ENCODE peak calls at places on chromosomes 7 and 10, in six cellular contexts. X is activated naive CD8-positive, alpha-beta T cell treated with anti-CD3 and anti-CD28 coated beads, Interleukin-2, amount 50 U/mL, for 16 hours; C is HEK293T; O is HTR-8/SVneo; B is globus pallidus; K is HuH-7.5. A is an unnamed sample.
A peak's percentile ranks its signal among the peaks of the same experiment; 100 is the strongest.

GRCh38 chr10:70982443-70982842 is 94.1 kb upstream of the PCBD1 start:
- DNase-seq in X (no peak), C (no peak), O (no peak), B (no peak), K (no peak), A (no peak)

GRCh38 chr7:28020302-28020940 is 160.2 kb downstream of the JAZF1 start:
- DNase-seq in X (no peak), C (peak; percentile 84), O (peak; percentile 84), B (peak; percentile 87), K (peak; percentile 68), A (peak; percentile 66)

GRCh38 chr10:122239578-122240257 is 31.4 kb upstream of the BTBD16 start:
- DNase-seq in X (no peak), C (no peak), O (no peak), B (no peak), K (no peak), A (no peak)

GRCh38 chr10:30645340-30645827 is 15.8 kb upstream of the LYZL2 start:
- DNase-seq in X (no peak), C (peak; percentile 6), O (no peak), B (no peak), K (no peak), A (peak; percentile 9)

GRCh38 chr10:3692331-3692860 is 92.6 kb downstream of the KLF6 start:
- DNase-seq in X (no peak), C (no peak), O (no peak), B (no peak), K (no peak), A (no peak)

GRCh38 chr7:140542226-140542625 is 62.9 kb upstream of the MKRN1 start:
- DNase-seq in X (no peak), C (no peak), O (peak; percentile 36), B (no peak), K (no peak), A (no peak)

GRCh38 chr10:18719811-18720210 is 60.6 kb downstream of the ARL5B start:
- DNase-seq in X (no peak), C (no peak), O (no peak), B (no peak), K (no peak), A (no peak)

GRCh38 chr7:94696981-94697670 is 41.2 kb upstream of the SGCE start:
- DNase-seq in X (no peak), C (no peak), O (peak; percentile 21), B (no peak), K (peak; percentile 16), A (peak; percentile 76)

GRCh38 chr10:77007836-77008235 is 629.8 kb downstream of the KCNMA1 start:
- DNase-seq in X (no peak), C (no peak), O (no peak), B (no peak), K (no peak), A (no peak)

GRCh38 chr7:150941351-150941982 is 36.7 kb downstream of the KCNH2 start:
- DNase-seq in X (no peak), C (no peak), O (no peak), B (no peak), K (no peak), A (no peak)

GRCh38 chr10:63634488-63635090 is 113.4 kb downstream of the REEP3 start:
- DNase-seq in X (no peak), C (no peak), O (no peak), B (no peak), K (no peak), A (no peak)

GRCh38 chr7:126778101-126778500 is 474.6 kb downstream of the GRM8 start:
- DNase-seq in X (no peak), C (no peak), O (no peak), B (no peak), K (no peak), A (no peak)

GRCh38 chr10:84114088-84114667 is 25.1 kb upstream of the GHITM start:
- DNase-seq in X (no peak), C (no peak), O (no peak), B (no peak), K (no peak), A (peak; percentile 15)

GRCh38 chr7:90209776-90210175 is 1.8 kb upstream of the STEAP2 start:
- DNase-seq in X (no peak), C (no peak), O (no peak), B (no peak), K (no peak), A (no peak)

GRCh38 chr7:7157887-7158271 is 24.5 kb upstream of the C1GALT1 start:
- DNase-seq in X (no peak), C (no peak), O (no peak), B (no peak), K (no peak), A (no peak)

GRCh38 chr10:107800061-107800460 is 635.6 kb upstream of the SORCS1 start:
- DNase-seq in X (no peak), C (no peak), O (no peak), B (no peak), K (no peak), A (no peak)

GRCh38 chr7:27110163-27110976 is 7.9 kb upstream of the HOXA2 start:
- DNase-seq in X (no peak), C (peak; percentile 79), O (peak; percentile 83), B (no peak), K (no peak), A (no peak)

GRCh38 chr7:28682811-28683210 is 270.5 kb downstream of the CREB5 start:
- DNase-seq in X (no peak), C (no peak), O (no peak), B (no peak), K (no peak), A (no peak)

GRCh38 chr7:41817386-41817785 is 114.5 kb upstream of the INHBA start:
- DNase-seq in X (no peak), C (no peak), O (no peak), B (no peak), K (no peak), A (no peak)